ENCODE peak calls at places on chromosomes 12 and 14, in eight cellular contexts. D, R, Q, A, G, X, C and S are unnamed samples.

GRCh38 chr14:104870368-104871144 is 5.5 kb downstream of the CEP170B start:
- DNase-seq in D (peak), R (peak), Q (peak), A (peak), G (no peak), X (no peak), C (peak), S (peak)

GRCh38 chr12:63919758-63920157 is 75.3 kb downstream of the SRGAP1 start:
- DNase-seq in D (no peak), R (no peak), Q (no peak), A (no peak), G (no peak), X (no peak), C (no peak), S (no peak)

GRCh38 chr14:50044040-50044651 is 72.2 kb downstream of the VCPKMT start:
- DNase-seq in D (no peak), R (no peak), Q (no peak), A (peak), G (no peak), X (no peak), C (no peak), S (peak)

GRCh38 chr12:54352022-54352531 is 12.2 kb downstream of the GPR84 start:
- DNase-seq in D (peak), R (peak), Q (peak), A (peak), G (peak), X (no peak), C (peak), S (no peak)

GRCh38 chr12:124185970-124186686 is 108.8 kb upstream of the RFLNA start:
- DNase-seq in D (no peak), R (no peak), Q (no peak), A (no peak), G (no peak), X (no peak), C (no peak), S (no peak)

GRCh38 chr12:27206801-27207502 is 37.1 kb upstream of the STK38L start:
- DNase-seq in D (no peak), R (no peak), Q (no peak), A (no peak), G (no peak), X (no peak), C (no peak), S (no peak)

GRCh38 chr14:92400579-92401444 is 77.8 kb downstream of the SLC24A4 start:
- DNase-seq in D (no peak), R (no peak), Q (no peak), A (no peak), G (no peak), X (no peak), C (no peak), S (no peak)

GRCh38 chr12:19482036-19482435 is 42.7 kb downstream of the AEBP2 start:
- DNase-seq in D (no peak), R (no peak), Q (peak), A (no peak), G (no peak), X (peak), C (no peak), S (no peak)

GRCh38 chr14:53879747-53880146 is 76.9 kb downstream of the BMP4 start:
- DNase-seq in D (no peak), R (no peak), Q (no peak), A (no peak), G (no peak), X (no peak), C (no peak), S (no peak)

GRCh38 chr14:90632451-90632850 is 183.8 kb downstream of the TTC7B start:
- DNase-seq in D (no peak), R (no peak), Q (no peak), A (no peak), G (no peak), X (no peak), C (no peak), S (no peak)

GRCh38 chr12:112266473-112266872 is 115.8 kb downstream of the HECTD4 start:
- DNase-seq in D (no peak), R (no peak), Q (no peak), A (no peak), G (no peak), X (no peak), C (no peak), S (no peak)

GRCh38 chr12:125772403-125772802 is 707.2 kb downstream of the AACS start:
- DNase-seq in D (no peak), R (no peak), Q (no peak), A (no peak), G (no peak), X (no peak), C (no peak), S (no peak)

GRCh38 chr14:73661872-73662271 is 17.1 kb downstream of the DNAL1 start:
- DNase-seq in D (no peak), R (no peak), Q (no peak), A (no peak), G (no peak), X (no peak), C (no peak), S (no peak)

GRCh38 chr12:28780096-28780495 is 369.0 kb upstream of the FAR2 start:
- DNase-seq in D (no peak), R (no peak), Q (no peak), A (no peak), G (no peak), X (peak), C (no peak), S (peak)

GRCh38 chr14:104776961-104777807 is 18.4 kb downstream of the AKT1 start:
- DNase-seq in D (no peak), R (no peak), Q (peak), A (no peak), G (no peak), X (no peak), C (no peak), S (no peak)

GRCh38 chr14:36986407-36986806 is 186.0 kb downstream of the SLC25A21 start:
- DNase-seq in D (no peak), R (no peak), Q (no peak), A (no peak), G (no peak), X (no peak), C (no peak), S (no peak)

GRCh38 chr12:102883204-102883799 is 33.7 kb downstream of the PAH start:
- DNase-seq in D (no peak), R (peak), Q (peak), A (peak), G (peak), X (peak), C (peak), S (peak)

GRCh38 chr12:74412607-74413230 is 124.9 kb upstream of the ATXN7L3B start:
- DNase-seq in D (no peak), R (no peak), Q (peak), A (no peak), G (peak), X (no peak), C (no peak), S (peak)

GRCh38 chr12:27844427-27845090 is 64.5 kb upstream of the MANSC4 start:
- DNase-seq in D (no peak), R (no peak), Q (no peak), A (no peak), G (no peak), X (peak), C (no peak), S (no peak)

GRCh38 chr12:66144796-66145754 is 14.5 kb upstream of the LLPH start:
- DNase-seq in D (no peak), R (no peak), Q (peak), A (no peak), G (peak), X (peak), C (peak), S (peak)

GRCh38 chr14:48430805-48431204 is 755.4 kb upstream of the MDGA2 start:
- DNase-seq in D (no peak), R (no peak), Q (peak), A (no peak), G (no peak), X (no peak), C (no peak), S (no peak)

GRCh38 chr14:86654558-86655184 is 1124.7 kb downstream of the FLRT2 start:
- DNase-seq in D (peak), R (peak), Q (peak), A (peak), G (peak), X (peak), C (peak), S (peak)

GRCh38 chr14:100525615-100526014 is 61.6 kb downstream of the BEGAIN start:
- DNase-seq in D (peak), R (no peak), Q (no peak), A (no peak), G (no peak), X (no peak), C (peak), S (no peak)

GRCh38 chr12:30980886-30981662 is 54.5 kb downstream of the TSPAN11 start:
- DNase-seq in D (no peak), R (no peak), Q (no peak), A (no peak), G (no peak), X (no peak), C (no peak), S (no peak)

GRCh38 chr12:46942579-46942978 is 116.8 kb upstream of the SLC38A4 start:
- DNase-seq in D (no peak), R (no peak), Q (no peak), A (no peak), G (peak), X (peak), C (no peak), S (no peak)

GRCh38 chr14:75604979-75605825 is 26.8 kb downstream of the FLVCR2 start:
- DNase-seq in D (no peak), R (no peak), Q (no peak), A (no peak), G (no peak), X (no peak), C (no peak), S (no peak)

GRCh38 chr12:57089259-57090245 is 638 bp downstream of the NAB2 start:
- DNase-seq in D (peak), R (peak), Q (peak), A (peak), G (peak), X (peak), C (peak), S (peak)

GRCh38 chr12:101957251-101957650 is 79.9 kb downstream of the DRAM1 start:
- DNase-seq in D (no peak), R (no peak), Q (no peak), A (no peak), G (no peak), X (no peak), C (no peak), S (no peak)